ENCODE peak calls at places on chromosomes 6 and 20, in eight cellular contexts. One of them, this sample, is unnamed.

GRCh38 chr6:163825033-163825432 is 410.5 kb downstream of the QKI start:
- DNase-seq in psoas muscle: no peak
- DNase-seq in gastrocnemius medialis: no peak
- DNase-seq in fibroblast of lung: peak; percentile 94
- DNase-seq in breast epithelium: no peak
- DNase-seq in AG09309: peak; percentile 14
- DNase-seq in cardiac fibroblast: no peak
- DNase-seq in endodermal cell: peak; percentile 8
- DNase-seq in this sample: no peak

GRCh38 chr6:165634076-165634475 is 29.0 kb downstream of the PDE10A start:
- DNase-seq in endodermal cell: no peak
- DNase-seq in cardiac fibroblast: no peak
- DNase-seq in AG09309: no peak
- DNase-seq in psoas muscle: no peak
- DNase-seq in gastrocnemius medialis: no peak
- DNase-seq in fibroblast of lung: no peak
- DNase-seq in breast epithelium: no peak
- DNase-seq in this sample: no peak

GRCh38 chr6:166752928-166753721 is 126.1 kb upstream of the RPS6KA2 start:
- DNase-seq in endodermal cell: no peak
- DNase-seq in cardiac fibroblast: no peak
- DNase-seq in AG09309: no peak
- DNase-seq in psoas muscle: no peak
- DNase-seq in gastrocnemius medialis: no peak
- DNase-seq in fibroblast of lung: no peak
- DNase-seq in breast epithelium: no peak
- DNase-seq in this sample: no peak

GRCh38 chr20:23368316-23369110 is 6.5 kb downstream of the GZF1 start:
- DNase-seq in gastrocnemius medialis: no peak
- DNase-seq in breast epithelium: no peak
- DNase-seq in psoas muscle: no peak
- DNase-seq in endodermal cell: no peak
- DNase-seq in cardiac fibroblast: peak; percentile 19
- DNase-seq in AG09309: no peak
- DNase-seq in fibroblast of lung: no peak
- DNase-seq in this sample: no peak

GRCh38 chr20:43287637-43288036 is 97.9 kb upstream of the PTPRT start:
- DNase-seq in AG09309: no peak
- DNase-seq in fibroblast of lung: no peak
- DNase-seq in cardiac fibroblast: no peak
- DNase-seq in psoas muscle: no peak
- DNase-seq in breast epithelium: no peak
- DNase-seq in gastrocnemius medialis: no peak
- DNase-seq in endodermal cell: no peak
- DNase-seq in this sample: no peak

GRCh38 chr20:1819311-1820136 is 75.7 kb upstream of the SIRPA start:
- DNase-seq in AG09309: no peak
- DNase-seq in breast epithelium: no peak
- DNase-seq in endodermal cell: peak; percentile 54
- DNase-seq in cardiac fibroblast: no peak
- DNase-seq in fibroblast of lung: no peak
- DNase-seq in psoas muscle: no peak
- DNase-seq in gastrocnemius medialis: peak; percentile 28
- DNase-seq in this sample: no peak

GRCh38 chr6:79375635-79376425 is 141.3 kb upstream of the HMGN3 start:
- DNase-seq in cardiac fibroblast: no peak
- DNase-seq in breast epithelium: no peak
- DNase-seq in psoas muscle: no peak
- DNase-seq in fibroblast of lung: no peak
- DNase-seq in endodermal cell: no peak
- DNase-seq in AG09309: no peak
- DNase-seq in gastrocnemius medialis: no peak
- DNase-seq in this sample: no peak

GRCh38 chr6:57190140-57190539 is 18.0 kb downstream of the BAG2 start:
- DNase-seq in breast epithelium: no peak
- DNase-seq in endodermal cell: no peak
- DNase-seq in fibroblast of lung: peak; percentile 28
- DNase-seq in psoas muscle: no peak
- DNase-seq in cardiac fibroblast: peak; percentile 78
- DNase-seq in AG09309: no peak
- DNase-seq in gastrocnemius medialis: no peak
- DNase-seq in this sample: no peak

GRCh38 chr6:77136086-77136485 is 327.2 kb downstream of the HTR1B start:
- DNase-seq in fibroblast of lung: peak; percentile 55
- DNase-seq in gastrocnemius medialis: no peak
- DNase-seq in AG09309: no peak
- DNase-seq in endodermal cell: no peak
- DNase-seq in cardiac fibroblast: no peak
- DNase-seq in psoas muscle: no peak
- DNase-seq in breast epithelium: no peak
- DNase-seq in this sample: no peak

GRCh38 chr6:77131426-77131825 is 331.9 kb downstream of the HTR1B start:
- DNase-seq in psoas muscle: no peak
- DNase-seq in AG09309: no peak
- DNase-seq in gastrocnemius medialis: no peak
- DNase-seq in fibroblast of lung: no peak
- DNase-seq in breast epithelium: no peak
- DNase-seq in endodermal cell: no peak
- DNase-seq in cardiac fibroblast: no peak
- DNase-seq in this sample: no peak

DNA sequence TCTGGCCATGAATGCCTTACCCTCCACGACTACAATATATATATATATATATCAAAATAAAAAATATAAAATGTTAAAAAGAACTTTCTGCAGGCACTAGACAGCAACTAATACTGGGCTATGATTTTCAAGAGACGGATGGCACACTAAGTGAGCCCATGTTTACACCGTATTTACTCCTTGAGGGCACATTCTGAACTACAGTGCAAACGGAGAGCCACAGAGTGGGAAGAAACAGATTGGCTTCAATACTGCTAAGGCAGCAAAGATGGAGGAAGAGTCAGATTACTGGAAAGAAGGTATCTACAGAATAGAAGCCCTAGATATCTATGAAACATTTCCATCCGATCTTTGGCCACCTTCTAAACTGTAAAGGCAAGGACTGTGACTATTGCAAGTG is 330.3 kb downstream of the HTR1B start:
- DNase-seq in endodermal cell: no peak
- DNase-seq in cardiac fibroblast: no peak
- DNase-seq in AG09309: no peak
- DNase-seq in fibroblast of lung: no peak
- DNase-seq in psoas muscle: no peak
- DNase-seq in gastrocnemius medialis: no peak
- DNase-seq in breast epithelium: no peak
- DNase-seq in this sample: no peak
- TF ChIP-seq CTCF in endodermal cell: peak; percentile 54
- TF ChIP-seq CTCF in cardiac fibroblast: no peak
- TF ChIP-seq CTCF in AG09309: no peak
- TF ChIP-seq CTCF in fibroblast of lung: no peak
- TF ChIP-seq CTCF in psoas muscle: no peak
- TF ChIP-seq CTCF in gastrocnemius medialis: no peak
- TF ChIP-seq CTCF in breast epithelium: no peak
- TF ChIP-seq CTCF in this sample: no peak

GRCh38 chr6:90302320-90302719 is 5.7 kb upstream of the BACH2 start:
- DNase-seq in fibroblast of lung: no peak
- DNase-seq in AG09309: no peak
- DNase-seq in gastrocnemius medialis: no peak
- DNase-seq in endodermal cell: no peak
- DNase-seq in psoas muscle: no peak
- DNase-seq in breast epithelium: no peak
- DNase-seq in cardiac fibroblast: no peak
- DNase-seq in this sample: no peak

GRCh38 chr6:90305800-90306448 is 9.3 kb upstream of the BACH2 start:
- DNase-seq in endodermal cell: no peak
- DNase-seq in psoas muscle: no peak
- DNase-seq in cardiac fibroblast: no peak
- DNase-seq in gastrocnemius medialis: no peak
- DNase-seq in fibroblast of lung: no peak
- DNase-seq in AG09309: no peak
- DNase-seq in breast epithelium: no peak
- DNase-seq in this sample: no peak

GRCh38 chr6:90304308-90304707 is 7.7 kb upstream of the BACH2 start:
- DNase-seq in AG09309: no peak
- DNase-seq in cardiac fibroblast: no peak
- DNase-seq in endodermal cell: no peak
- DNase-seq in gastrocnemius medialis: no peak
- DNase-seq in breast epithelium: no peak
- DNase-seq in psoas muscle: no peak
- DNase-seq in fibroblast of lung: no peak
- DNase-seq in this sample: no peak

GRCh38 chr6:90301816-90302215 is 5.2 kb upstream of the BACH2 start:
- DNase-seq in breast epithelium: no peak
- DNase-seq in endodermal cell: no peak
- DNase-seq in psoas muscle: no peak
- DNase-seq in cardiac fibroblast: no peak
- DNase-seq in AG09309: no peak
- DNase-seq in fibroblast of lung: no peak
- DNase-seq in gastrocnemius medialis: no peak
- DNase-seq in this sample: no peak

DNA sequence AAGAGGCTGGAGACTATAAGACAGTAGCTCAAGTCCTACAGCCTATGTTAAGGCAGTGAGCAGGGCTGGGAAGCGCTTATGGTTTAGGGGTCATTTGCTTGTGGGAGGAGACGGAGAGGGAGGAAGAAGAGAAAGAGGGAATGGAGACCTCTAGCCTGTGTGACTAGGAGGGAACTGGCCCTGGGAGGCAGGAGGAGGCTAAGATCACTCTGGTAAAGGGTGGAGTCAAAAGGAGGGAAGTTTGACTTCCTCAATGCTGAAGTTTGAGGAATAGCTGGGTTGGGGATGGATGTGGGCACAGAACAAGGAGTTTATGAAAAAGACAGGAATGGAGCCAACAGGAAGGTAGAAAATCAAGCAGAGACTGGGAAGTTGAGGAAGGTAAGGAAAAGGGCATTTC is 6.4 kb upstream of the BACH2 start:
- DNase-seq in endodermal cell: no peak
- DNase-seq in fibroblast of lung: no peak
- DNase-seq in psoas muscle: no peak
- DNase-seq in AG09309: no peak
- DNase-seq in gastrocnemius medialis: no peak
- DNase-seq in breast epithelium: no peak
- DNase-seq in cardiac fibroblast: no peak
- DNase-seq in this sample: no peak
- H3K4me3 ChIP-seq in endodermal cell: no peak overlapping the region
- H3K4me3 ChIP-seq in fibroblast of lung: no peak overlapping the region
- H3K4me3 ChIP-seq in psoas muscle: no peak overlapping the region
- H3K4me3 ChIP-seq in AG09309: no peak overlapping the region
- H3K4me3 ChIP-seq in gastrocnemius medialis: no peak overlapping the region
- H3K4me3 ChIP-seq in breast epithelium: no peak overlapping the region
- H3K4me3 ChIP-seq in cardiac fibroblast: no peak overlapping the region
- H3K4me3 ChIP-seq in this sample: no peak overlapping the region

GRCh38 chr6:96621983-96622382 is 59.1 kb downstream of the FHL5 start:
- DNase-seq in gastrocnemius medialis: no peak
- DNase-seq in fibroblast of lung: no peak
- DNase-seq in cardiac fibroblast: no peak
- DNase-seq in breast epithelium: no peak
- DNase-seq in endodermal cell: no peak
- DNase-seq in psoas muscle: no peak
- DNase-seq in AG09309: no peak
- DNase-seq in this sample: no peak

GRCh38 chr6:96624957-96625356 is 62.0 kb downstream of the FHL5 start:
- DNase-seq in cardiac fibroblast: no peak
- DNase-seq in fibroblast of lung: no peak
- DNase-seq in breast epithelium: no peak
- DNase-seq in gastrocnemius medialis: no peak
- DNase-seq in AG09309: no peak
- DNase-seq in endodermal cell: no peak
- DNase-seq in psoas muscle: no peak
- DNase-seq in this sample: no peak

GRCh38 chr6:96620851-96621250 is 57.9 kb downstream of the FHL5 start:
- DNase-seq in endodermal cell: no peak
- DNase-seq in gastrocnemius medialis: no peak
- DNase-seq in AG09309: no peak
- DNase-seq in breast epithelium: no peak
- DNase-seq in psoas muscle: no peak
- DNase-seq in cardiac fibroblast: no peak
- DNase-seq in fibroblast of lung: no peak
- DNase-seq in this sample: no peak

GRCh38 chr6:96631248-96631647 is 68.3 kb downstream of the FHL5 start:
- DNase-seq in cardiac fibroblast: no peak
- DNase-seq in breast epithelium: no peak
- DNase-seq in gastrocnemius medialis: no peak
- DNase-seq in psoas muscle: no peak
- DNase-seq in AG09309: no peak
- DNase-seq in endodermal cell: no peak
- DNase-seq in fibroblast of lung: peak; percentile 1
- DNase-seq in this sample: no peak

DNA sequence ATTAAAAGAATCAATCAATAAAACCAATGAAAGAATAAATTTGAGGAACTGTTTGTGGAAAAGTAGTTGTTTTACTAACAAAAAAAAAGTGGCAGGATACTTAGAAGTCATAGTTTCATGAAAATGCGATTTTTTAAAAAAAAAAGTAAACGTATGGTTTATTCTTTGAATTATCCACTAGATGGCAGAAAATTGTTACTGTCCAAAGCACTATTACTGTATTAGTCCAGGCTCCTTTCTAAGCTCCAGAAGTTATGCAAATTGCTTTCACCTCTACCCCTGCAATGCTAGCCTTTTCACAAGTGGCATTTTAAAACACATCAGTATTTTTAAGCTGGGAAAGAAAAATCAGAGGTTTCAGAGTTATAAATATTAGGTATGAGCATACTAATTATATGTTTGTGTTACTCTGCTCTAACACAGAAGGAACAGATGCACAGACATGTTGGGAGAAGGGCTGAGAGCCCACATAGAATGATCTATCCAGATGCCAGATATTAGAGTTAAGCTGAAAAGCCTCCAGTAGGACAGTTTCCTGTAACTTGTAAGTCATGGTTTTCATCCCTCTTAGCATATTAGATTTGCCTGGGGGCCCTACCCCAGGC is 63.9 kb downstream of the FHL5 start:
- DNase-seq in breast epithelium: no peak
- DNase-seq in AG09309: peak; percentile 4
- DNase-seq in psoas muscle: no peak
- DNase-seq in gastrocnemius medialis: no peak
- DNase-seq in cardiac fibroblast: peak; percentile 66
- DNase-seq in fibroblast of lung: peak; percentile 22
- DNase-seq in endodermal cell: no peak
- DNase-seq in this sample: peak; percentile 46
- TF ChIP-seq CTCF in breast epithelium: peak; percentile 38
- TF ChIP-seq CTCF in AG09309: peak; percentile 27
- TF ChIP-seq CTCF in psoas muscle: peak; percentile 26
- TF ChIP-seq CTCF in gastrocnemius medialis: no peak
- TF ChIP-seq CTCF in cardiac fibroblast: peak; percentile 33
- TF ChIP-seq CTCF in fibroblast of lung: peak; percentile 26
- TF ChIP-seq CTCF in endodermal cell: peak; percentile 64
- TF ChIP-seq CTCF in this sample: peak; percentile 36

GRCh38 chr6:118546164-118546929 is 1.7 kb upstream of the PLN start:
- DNase-seq in AG09309: no peak
- DNase-seq in cardiac fibroblast: no peak
- DNase-seq in gastrocnemius medialis: no peak
- DNase-seq in fibroblast of lung: peak; percentile 31
- DNase-seq in endodermal cell: no peak
- DNase-seq in breast epithelium: no peak
- DNase-seq in psoas muscle: no peak
- DNase-seq in this sample: no peak
- H3K4me3 ChIP-seq in AG09309: no peak overlapping the region
- H3K4me3 ChIP-seq in cardiac fibroblast: no peak overlapping the region
- H3K4me3 ChIP-seq in gastrocnemius medialis: no peak overlapping the region
- H3K4me3 ChIP-seq in fibroblast of lung: no peak overlapping the region
- H3K4me3 ChIP-seq in endodermal cell: no peak overlapping the region
- H3K4me3 ChIP-seq in breast epithelium: no peak overlapping the region
- H3K4me3 ChIP-seq in psoas muscle: peak overlapping the region; percentile 68
- H3K4me3 ChIP-seq in this sample: no peak overlapping the region

This sample was measured in retinal pigment epithelial cell.